ENCODE peak calls at places on chromosomes 16 and 17, in eight cellular contexts. L, M, U, H, C, X, D and G are unnamed samples.

GRCh38 chr16:87945351-87946042 is 5.7 kb upstream of the BANP start:
- DNase-seq in H (peak; percentile 91), C (no peak), D (no peak), M (peak; percentile 38), X (peak; percentile 50), U (no peak), L (peak; percentile 77), G (no peak)

GRCh38 chr17:57861737-57862409 is 12.0 kb upstream of the MRPS23 start:
- DNase-seq in L (peak; percentile 39), M (no peak), U (no peak), D (no peak), C (peak; percentile 36), H (no peak), X (peak; percentile 65), G (no peak)

GRCh38 chr16:14306485-14307058 is 235.5 kb downstream of the MRTFB start:
- DNase-seq in D (no peak), M (no peak), U (no peak), X (no peak), H (no peak), C (no peak), L (no peak), G (no peak)

GRCh38 chr16:56190903-56191806 is at the start of gene GNAO1:
- DNase-seq in C (peak; percentile 50), X (peak; percentile 47), L (peak; percentile 59), D (no peak), M (no peak), U (peak; percentile 59), H (peak; percentile 76), G (peak; percentile 76)

GRCh38 chr16:4091638-4092037 is 24.6 kb downstream of the ADCY9 start:
- DNase-seq in X (no peak), C (no peak), U (no peak), D (no peak), L (no peak), H (no peak), M (no peak), G (no peak)

GRCh38 chr17:83002118-83002805 is 77.1 kb upstream of the METRNL start:
- DNase-seq in L (no peak), M (no peak), U (no peak), D (no peak), C (no peak), H (no peak), X (no peak), G (no peak)

GRCh38 chr17:27242951-27243350 is 51.0 kb upstream of the WSB1 start:
- DNase-seq in X (no peak), C (no peak), D (no peak), H (no peak), L (no peak), M (no peak), U (no peak), G (no peak)

GRCh38 chr17:78600181-78600651 is 23.0 kb upstream of the DNAH17 start:
- DNase-seq in D (no peak), L (peak; percentile 54), H (no peak), U (no peak), C (no peak), X (peak; percentile 67), M (no peak), G (no peak)

GRCh38 chr17:5194346-5194745 is 2.7 kb upstream of the ZNF594 start:
- DNase-seq in H (no peak), M (no peak), L (no peak), X (no peak), C (no peak), D (no peak), U (no peak), G (no peak)

GRCh38 chr16:76194621-76195015 is 82.6 kb upstream of the CNTNAP4 start:
- DNase-seq in M (no peak), H (peak; percentile 49), D (no peak), X (no peak), C (no peak), U (no peak), L (no peak), G (no peak)

GRCh38 chr16:74740795-74741304 is 33.8 kb downstream of the FA2H start:
- DNase-seq in U (no peak), D (no peak), X (peak; percentile 96), C (no peak), L (no peak), M (no peak), H (no peak), G (no peak)

GRCh38 chr17:79919164-79919585 is 79.9 kb upstream of the CBX4 start:
- DNase-seq in D (peak; percentile 34), X (peak; percentile 74), M (no peak), C (no peak), U (no peak), L (peak; percentile 55), H (no peak), G (no peak)

GRCh38 chr16:31145398-31145990 is 4.4 kb downstream of the PRSS36 start:
- DNase-seq in L (no peak), M (no peak), C (no peak), D (no peak), X (no peak), H (no peak), U (no peak), G (no peak)

GRCh38 chr17:78291944-78292910 is 60.8 kb downstream of the TMEM235 start:
- DNase-seq in L (no peak), D (no peak), U (no peak), X (no peak), H (no peak), C (no peak), M (no peak), G (no peak)

GRCh38 chr17:70552230-70552981 is 383.1 kb downstream of the KCNJ2 start:
- DNase-seq in D (no peak), X (peak; percentile 42), C (peak; percentile 41), H (peak; percentile 38), M (peak; percentile 69), L (peak; percentile 66), U (no peak), G (peak; percentile 49)